ENCODE peak calls at places on chromosome 9, in nine cellular contexts. One of them, this sample, is unnamed. For H3K9me3, the result is how much of the 10 kb centered on the place peaks cover.

GRCh38 chr9:76610009-76610352 is 151.0 kb downstream of the GCNT1 start:
- DNase-seq in mammary epithelial cell: no peak
- DNase-seq in K562: no peak
- DNase-seq in CD8-positive, alpha-beta T cell: no peak
- DNase-seq in spleen: no peak
- DNase-seq in aorta: peak
- DNase-seq in transverse colon: peak
- DNase-seq in cardiac muscle cell: peak
- DNase-seq in small intestine: peak
- DNase-seq in this sample: no peak

GRCh38 chr9:130604295-130604694 is 24.9 kb downstream of the FUBP3 start:
- DNase-seq in transverse colon: no peak
- DNase-seq in cardiac muscle cell: no peak
- DNase-seq in spleen: no peak
- DNase-seq in aorta: no peak
- DNase-seq in K562: no peak
- DNase-seq in CD8-positive, alpha-beta T cell: no peak
- DNase-seq in mammary epithelial cell: no peak
- DNase-seq in small intestine: no peak
- DNase-seq in this sample: no peak

GRCh38 chr9:18490591-18491370 is 16.8 kb downstream of the ADAMTSL1 start:
- DNase-seq in spleen: no peak
- DNase-seq in small intestine: no peak
- DNase-seq in transverse colon: no peak
- DNase-seq in CD8-positive, alpha-beta T cell: no peak
- DNase-seq in K562: no peak
- DNase-seq in cardiac muscle cell: peak
- DNase-seq in aorta: peak
- DNase-seq in mammary epithelial cell: peak
- DNase-seq in this sample: no peak

GRCh38 chr9:31799953-31800609 is 584.4 kb upstream of the ACO1 start:
- DNase-seq in CD8-positive, alpha-beta T cell: no peak
- DNase-seq in aorta: no peak
- DNase-seq in mammary epithelial cell: peak
- DNase-seq in cardiac muscle cell: peak
- DNase-seq in transverse colon: no peak
- DNase-seq in K562: peak
- DNase-seq in small intestine: peak
- DNase-seq in spleen: no peak
- DNase-seq in this sample: no peak

GRCh38 chr9:70983723-70984280 is 137.6 kb downstream of the TRPM3 start:
- DNase-seq in small intestine: no peak
- DNase-seq in K562: no peak
- DNase-seq in transverse colon: no peak
- DNase-seq in cardiac muscle cell: no peak
- DNase-seq in mammary epithelial cell: no peak
- DNase-seq in aorta: no peak
- DNase-seq in CD8-positive, alpha-beta T cell: no peak
- DNase-seq in spleen: no peak
- DNase-seq in this sample: no peak

GRCh38 chr9:121779381-121780117 is 128.1 kb downstream of the DAB2IP start:
- DNase-seq in cardiac muscle cell: no peak
- DNase-seq in transverse colon: peak
- DNase-seq in small intestine: no peak
- DNase-seq in aorta: no peak
- DNase-seq in K562: no peak
- DNase-seq in spleen: no peak
- DNase-seq in CD8-positive, alpha-beta T cell: no peak
- DNase-seq in mammary epithelial cell: no peak
- DNase-seq in this sample: no peak

GRCh38 chr9:13330396-13331004 is 51.0 kb upstream of the MPDZ start:
- DNase-seq in aorta: no peak
- DNase-seq in small intestine: no peak
- DNase-seq in spleen: no peak
- DNase-seq in mammary epithelial cell: no peak
- DNase-seq in K562: no peak
- DNase-seq in transverse colon: no peak
- DNase-seq in cardiac muscle cell: peak
- DNase-seq in CD8-positive, alpha-beta T cell: no peak
- DNase-seq in this sample: no peak

GRCh38 chr9:78906356-78906755 is 609.4 kb downstream of the PSAT1 start:
- DNase-seq in transverse colon: no peak
- DNase-seq in small intestine: no peak
- DNase-seq in CD8-positive, alpha-beta T cell: no peak
- DNase-seq in aorta: no peak
- DNase-seq in spleen: no peak
- DNase-seq in K562: no peak
- DNase-seq in cardiac muscle cell: no peak
- DNase-seq in mammary epithelial cell: no peak
- DNase-seq in this sample: no peak

GRCh38 chr9:99782962-99783718 is 38.5 kb upstream of the NR4A3 start:
- DNase-seq in transverse colon: no peak
- DNase-seq in mammary epithelial cell: no peak
- DNase-seq in CD8-positive, alpha-beta T cell: no peak
- DNase-seq in cardiac muscle cell: no peak
- DNase-seq in aorta: no peak
- DNase-seq in spleen: no peak
- DNase-seq in small intestine: no peak
- DNase-seq in K562: no peak
- DNase-seq in this sample: no peak

GRCh38 chr9:37870799-37871176 is 33.1 kb downstream of the SLC25A51 start:
- DNase-seq in small intestine: no peak
- DNase-seq in aorta: no peak
- DNase-seq in K562: no peak
- DNase-seq in cardiac muscle cell: no peak
- DNase-seq in CD8-positive, alpha-beta T cell: no peak
- DNase-seq in transverse colon: peak
- DNase-seq in spleen: no peak
- DNase-seq in mammary epithelial cell: no peak
- DNase-seq in this sample: no peak

GRCh38 chr9:126347911-126348760 is 21.5 kb downstream of the MVB12B start:
- DNase-seq in K562: no peak
- DNase-seq in spleen: no peak
- DNase-seq in small intestine: no peak
- DNase-seq in CD8-positive, alpha-beta T cell: no peak
- DNase-seq in transverse colon: peak
- DNase-seq in cardiac muscle cell: no peak
- DNase-seq in aorta: no peak
- DNase-seq in mammary epithelial cell: no peak
- DNase-seq in this sample: no peak

GRCh38 chr9:72443855-72444254 is 77.6 kb upstream of the TMC1 start:
- DNase-seq in K562: no peak
- DNase-seq in cardiac muscle cell: no peak
- DNase-seq in mammary epithelial cell: peak
- DNase-seq in transverse colon: no peak
- DNase-seq in CD8-positive, alpha-beta T cell: no peak
- DNase-seq in small intestine: no peak
- DNase-seq in spleen: no peak
- DNase-seq in aorta: no peak
- DNase-seq in this sample: no peak

GRCh38 chr9:97558701-97559101 is 57.2 kb downstream of the TMOD1 start:
- DNase-seq in small intestine: no peak
- DNase-seq in aorta: no peak
- DNase-seq in spleen: peak
- DNase-seq in cardiac muscle cell: no peak
- DNase-seq in K562: no peak
- DNase-seq in mammary epithelial cell: no peak
- DNase-seq in CD8-positive, alpha-beta T cell: no peak
- DNase-seq in transverse colon: no peak
- DNase-seq in this sample: no peak

GRCh38 chr9:20618361-20618799 is 3.9 kb downstream of the MLLT3 start:
- DNase-seq in aorta: no peak
- DNase-seq in K562: no peak
- DNase-seq in spleen: no peak
- DNase-seq in transverse colon: peak
- DNase-seq in small intestine: peak
- DNase-seq in CD8-positive, alpha-beta T cell: no peak
- DNase-seq in cardiac muscle cell: peak
- DNase-seq in mammary epithelial cell: peak
- DNase-seq in this sample: no peak

GRCh38 chr9:81974764-81975163 is 13.8 kb upstream of the SPATA31D1 start:
- DNase-seq in CD8-positive, alpha-beta T cell: no peak
- DNase-seq in transverse colon: no peak
- DNase-seq in small intestine: no peak
- DNase-seq in cardiac muscle cell: no peak
- DNase-seq in K562: no peak
- DNase-seq in aorta: no peak
- DNase-seq in mammary epithelial cell: no peak
- DNase-seq in spleen: no peak
- DNase-seq in this sample: no peak

GRCh38 chr9:106075991-106076390 is 381.6 kb downstream of the TMEM38B start:
- DNase-seq in small intestine: no peak
- DNase-seq in cardiac muscle cell: peak
- DNase-seq in aorta: no peak
- DNase-seq in mammary epithelial cell: peak
- DNase-seq in transverse colon: no peak
- DNase-seq in spleen: no peak
- DNase-seq in K562: no peak
- DNase-seq in CD8-positive, alpha-beta T cell: no peak
- DNase-seq in this sample: no peak
- H3K9me3 ChIP-seq in small intestine: under half
- H3K9me3 ChIP-seq in cardiac muscle cell: under half
- H3K9me3 ChIP-seq in aorta: under half
- H3K9me3 ChIP-seq in mammary epithelial cell: under half
- H3K9me3 ChIP-seq in transverse colon: under half
- H3K9me3 ChIP-seq in spleen: under half
- H3K9me3 ChIP-seq in K562: under half
- H3K9me3 ChIP-seq in CD8-positive, alpha-beta T cell: under half
- H3K9me3 ChIP-seq in this sample: under half

GRCh38 chr9:1256178-1256577 is 206.0 kb downstream of the DMRT2 start:
- DNase-seq in spleen: no peak
- DNase-seq in CD8-positive, alpha-beta T cell: no peak
- DNase-seq in K562: no peak
- DNase-seq in transverse colon: no peak
- DNase-seq in mammary epithelial cell: no peak
- DNase-seq in cardiac muscle cell: no peak
- DNase-seq in aorta: no peak
- DNase-seq in small intestine: no peak
- DNase-seq in this sample: no peak
- H3K9me3 ChIP-seq in spleen: under half
- H3K9me3 ChIP-seq in CD8-positive, alpha-beta T cell: under half
- H3K9me3 ChIP-seq in K562: under half
- H3K9me3 ChIP-seq in transverse colon: under half
- H3K9me3 ChIP-seq in mammary epithelial cell: under half
- H3K9me3 ChIP-seq in cardiac muscle cell: under half
- H3K9me3 ChIP-seq in aorta: under half
- H3K9me3 ChIP-seq in small intestine: under half
- H3K9me3 ChIP-seq in this sample: under half

GRCh38 chr9:69515810-69516209 is 156.4 kb downstream of the APBA1 start:
- DNase-seq in mammary epithelial cell: no peak
- DNase-seq in spleen: no peak
- DNase-seq in transverse colon: no peak
- DNase-seq in aorta: no peak
- DNase-seq in small intestine: no peak
- DNase-seq in cardiac muscle cell: no peak
- DNase-seq in CD8-positive, alpha-beta T cell: no peak
- DNase-seq in K562: no peak
- DNase-seq in this sample: no peak

GRCh38 chr9:69516353-69517322 is 155.5 kb downstream of the APBA1 start:
- DNase-seq in aorta: no peak
- DNase-seq in spleen: no peak
- DNase-seq in mammary epithelial cell: no peak
- DNase-seq in small intestine: no peak
- DNase-seq in K562: no peak
- DNase-seq in transverse colon: no peak
- DNase-seq in CD8-positive, alpha-beta T cell: no peak
- DNase-seq in cardiac muscle cell: no peak
- DNase-seq in this sample: no peak

GRCh38 chr9:69519470-69520240 is 152.5 kb downstream of the APBA1 start:
- DNase-seq in spleen: no peak
- DNase-seq in K562: no peak
- DNase-seq in aorta: no peak
- DNase-seq in CD8-positive, alpha-beta T cell: no peak
- DNase-seq in cardiac muscle cell: no peak
- DNase-seq in small intestine: no peak
- DNase-seq in transverse colon: no peak
- DNase-seq in mammary epithelial cell: no peak
- DNase-seq in this sample: no peak
- H3K9me3 ChIP-seq in spleen: under half
- H3K9me3 ChIP-seq in K562: under half
- H3K9me3 ChIP-seq in aorta: under half
- H3K9me3 ChIP-seq in CD8-positive, alpha-beta T cell: under half
- H3K9me3 ChIP-seq in cardiac muscle cell: under half
- H3K9me3 ChIP-seq in small intestine: under half
- H3K9me3 ChIP-seq in transverse colon: under half
- H3K9me3 ChIP-seq in mammary epithelial cell: under half
- H3K9me3 ChIP-seq in this sample: under half

DNA sequence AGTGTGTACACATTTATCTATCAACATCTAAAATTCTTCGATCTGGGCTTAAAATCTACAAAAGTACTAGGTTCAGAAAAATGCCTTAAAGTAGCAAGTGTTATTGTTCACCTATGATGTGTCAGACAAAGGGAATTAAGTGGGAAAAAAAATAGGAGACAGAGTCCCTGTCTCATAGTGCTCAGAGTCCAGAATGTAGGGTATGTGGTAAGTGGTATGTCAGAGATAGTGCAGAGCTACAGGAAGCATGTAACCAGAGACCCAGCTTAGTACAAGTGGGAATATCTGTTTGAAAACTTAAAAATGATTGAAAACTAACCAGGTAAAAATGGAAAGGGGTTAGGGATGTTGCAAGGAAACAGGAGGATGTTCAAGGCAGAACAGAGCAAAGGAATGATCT is 482.8 kb downstream of the ELAVL2 start:
- DNase-seq in small intestine: no peak
- DNase-seq in spleen: no peak
- DNase-seq in CD8-positive, alpha-beta T cell: no peak
- DNase-seq in mammary epithelial cell: no peak
- DNase-seq in aorta: no peak
- DNase-seq in transverse colon: no peak
- DNase-seq in K562: no peak
- DNase-seq in cardiac muscle cell: peak
- DNase-seq in this sample: no peak
- H3K9me3 ChIP-seq in small intestine: under half
- H3K9me3 ChIP-seq in spleen: under half
- H3K9me3 ChIP-seq in CD8-positive, alpha-beta T cell: under half
- H3K9me3 ChIP-seq in mammary epithelial cell: under half
- H3K9me3 ChIP-seq in aorta: under half
- H3K9me3 ChIP-seq in transverse colon: under half
- H3K9me3 ChIP-seq in K562: under half
- H3K9me3 ChIP-seq in cardiac muscle cell: under half
- H3K9me3 ChIP-seq in this sample: under half

DNA sequence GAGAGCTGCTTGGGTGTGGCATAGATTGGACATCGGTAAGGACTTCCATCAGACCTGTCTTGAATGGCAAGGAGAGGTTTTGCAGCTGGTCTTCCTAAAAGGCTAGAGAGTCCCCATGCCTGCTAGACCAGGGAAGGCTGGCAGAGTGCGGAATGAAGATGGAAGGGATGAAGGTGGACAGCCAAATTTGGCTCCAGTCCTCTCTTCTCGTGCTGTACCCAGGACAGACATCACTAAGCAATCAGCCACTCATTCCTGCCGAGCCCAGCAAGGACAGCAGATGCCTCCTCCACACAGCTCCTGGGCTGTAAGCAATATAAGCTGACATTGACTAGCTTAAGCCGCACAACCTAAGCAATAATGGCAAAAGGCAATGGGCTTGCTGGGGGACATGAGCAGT is 112.0 kb downstream of the OLFM1 start:
- DNase-seq in aorta: no peak
- DNase-seq in CD8-positive, alpha-beta T cell: no peak
- DNase-seq in K562: no peak
- DNase-seq in mammary epithelial cell: no peak
- DNase-seq in small intestine: no peak
- DNase-seq in spleen: no peak
- DNase-seq in transverse colon: no peak
- DNase-seq in cardiac muscle cell: no peak
- DNase-seq in this sample: no peak
- H3K9me3 ChIP-seq in aorta: under half
- H3K9me3 ChIP-seq in CD8-positive, alpha-beta T cell: under half
- H3K9me3 ChIP-seq in K562: under half
- H3K9me3 ChIP-seq in mammary epithelial cell: under half
- H3K9me3 ChIP-seq in small intestine: under half
- H3K9me3 ChIP-seq in spleen: under half
- H3K9me3 ChIP-seq in transverse colon: under half
- H3K9me3 ChIP-seq in cardiac muscle cell: under half
- H3K9me3 ChIP-seq in this sample: under half

This sample was measured in T-helper 17 cell.